ENCODE peak calls at places on chromosome 20, in four cellular contexts. One of them, this sample, is unnamed.

GRCh38 chr20:52171025-52171424 is 20.6 kb downstream of the ZFP64 start:
- DNase-seq in stomach: no peak
- DNase-seq in tibial nerve: no peak
- DNase-seq in A549: no peak
- DNase-seq in this sample: no peak

GRCh38 chr20:41249371-41249770 is 68.2 kb downstream of the ZHX3 start:
- DNase-seq in stomach: no peak
- DNase-seq in tibial nerve: peak; percentile 47
- DNase-seq in A549: no peak
- DNase-seq in this sample: peak; percentile 92

GRCh38 chr20:63273635-63274380 is 1.2 kb downstream of the ARFGAP1 start:
- DNase-seq in stomach: no peak
- DNase-seq in tibial nerve: no peak
- DNase-seq in A549: peak; percentile 62
- DNase-seq in this sample: no peak

GRCh38 chr20:8722277-8722928 is 346.5 kb upstream of the PLCB4 start:
- DNase-seq in stomach: no peak
- DNase-seq in tibial nerve: no peak
- DNase-seq in A549: peak; percentile 37
- DNase-seq in this sample: no peak

GRCh38 chr20:9225879-9226278 is 157.0 kb downstream of the PLCB4 start:
- DNase-seq in stomach: no peak
- DNase-seq in tibial nerve: no peak
- DNase-seq in A549: no peak
- DNase-seq in this sample: no peak

GRCh38 chr20:63708301-63709148 is 686 bp downstream of the ZGPAT start:
- DNase-seq in stomach: no peak
- DNase-seq in tibial nerve: no peak
- DNase-seq in A549: no peak
- DNase-seq in this sample: peak; percentile 68

GRCh38 chr20:62605996-62606395 is 36.3 kb upstream of the SLCO4A1 start:
- DNase-seq in stomach: peak; percentile 34
- DNase-seq in tibial nerve: no peak
- DNase-seq in A549: no peak
- DNase-seq in this sample: no peak

GRCh38 chr20:1305682-1306081 is 23.3 kb downstream of the SDCBP2 start:
- DNase-seq in stomach: no peak
- DNase-seq in tibial nerve: no peak
- DNase-seq in A549: no peak
- DNase-seq in this sample: no peak

GRCh38 chr20:45014671-45015415 is 48.5 kb downstream of the STK4 start:
- DNase-seq in stomach: no peak
- DNase-seq in tibial nerve: no peak
- DNase-seq in A549: no peak
- DNase-seq in this sample: no peak

GRCh38 chr20:63281741-63282665 is 9.4 kb downstream of the ARFGAP1 start:
- DNase-seq in stomach: no peak
- DNase-seq in tibial nerve: no peak
- DNase-seq in A549: no peak
- DNase-seq in this sample: no peak

GRCh38 chr20:37394543-37395410 is 48.8 kb downstream of the SRC start:
- DNase-seq in stomach: no peak
- DNase-seq in tibial nerve: no peak
- DNase-seq in A549: no peak
- DNase-seq in this sample: no peak

GRCh38 chr20:63639093-63639860 is 12.4 kb upstream of the GMEB2 start:
- DNase-seq in stomach: peak; percentile 43
- DNase-seq in tibial nerve: no peak
- DNase-seq in A549: no peak
- DNase-seq in this sample: no peak

GRCh38 chr20:62200491-62201172 is 17.8 kb downstream of the MTG2 start:
- DNase-seq in stomach: no peak
- DNase-seq in tibial nerve: no peak
- DNase-seq in A549: no peak
- DNase-seq in this sample: no peak

GRCh38 chr20:58215116-58215515 is 13.3 kb downstream of the ANKRD60 start:
- DNase-seq in stomach: no peak
- DNase-seq in tibial nerve: no peak
- DNase-seq in A549: no peak
- DNase-seq in this sample: no peak

GRCh38 chr20:6698056-6698455 is 69.4 kb upstream of the BMP2 start:
- DNase-seq in stomach: peak; percentile 36
- DNase-seq in tibial nerve: no peak
- DNase-seq in A549: peak; percentile 25
- DNase-seq in this sample: no peak

GRCh38 chr20:61815678-61816077 is 250.0 kb downstream of the TAF4 start:
- DNase-seq in stomach: no peak
- DNase-seq in tibial nerve: no peak
- DNase-seq in A549: no peak
- DNase-seq in this sample: no peak

GRCh38 chr20:15440249-15440820 is 1102.9 kb upstream of the FLRT3 start:
- DNase-seq in stomach: no peak
- DNase-seq in tibial nerve: no peak
- DNase-seq in A549: no peak
- DNase-seq in this sample: no peak

GRCh38 chr20:3812259-3812681 is 8.1 kb upstream of the AP5S1 start:
- DNase-seq in stomach: no peak
- DNase-seq in tibial nerve: no peak
- DNase-seq in A549: no peak
- DNase-seq in this sample: peak; percentile 64

GRCh38 chr20:44598413-44599290 is 16.3 kb downstream of the PKIG start:
- DNase-seq in stomach: no peak
- DNase-seq in tibial nerve: no peak
- DNase-seq in A549: no peak
- DNase-seq in this sample: no peak

GRCh38 chr20:49630396-49630951 is 62.5 kb upstream of the PTGIS start:
- DNase-seq in stomach: no peak
- DNase-seq in tibial nerve: no peak
- DNase-seq in A549: no peak
- DNase-seq in this sample: no peak

GRCh38 chr20:61487346-61488022 is 235.4 kb downstream of the CDH4 start:
- DNase-seq in stomach: no peak
- DNase-seq in tibial nerve: no peak
- DNase-seq in A549: no peak
- DNase-seq in this sample: no peak

GRCh38 chr20:44615169-44615791 is 32.9 kb downstream of the PKIG start:
- DNase-seq in stomach: no peak
- DNase-seq in tibial nerve: no peak
- DNase-seq in A549: no peak
- DNase-seq in this sample: no peak

GRCh38 chr20:16595376-16595775 is 22.1 kb upstream of the KIF16B start:
- DNase-seq in stomach: no peak
- DNase-seq in tibial nerve: no peak
- DNase-seq in A549: no peak
- DNase-seq in this sample: no peak

GRCh38 chr20:16587066-16587465 is 13.8 kb upstream of the KIF16B start:
- DNase-seq in stomach: no peak
- DNase-seq in tibial nerve: no peak
- DNase-seq in A549: no peak
- DNase-seq in this sample: no peak

GRCh38 chr20:16588241-16588640 is 15.0 kb upstream of the KIF16B start:
- DNase-seq in stomach: no peak
- DNase-seq in tibial nerve: no peak
- DNase-seq in A549: no peak
- DNase-seq in this sample: no peak

GRCh38 chr20:16589623-16590022 is 16.4 kb upstream of the KIF16B start:
- DNase-seq in stomach: no peak
- DNase-seq in tibial nerve: no peak
- DNase-seq in A549: no peak
- DNase-seq in this sample: no peak

GRCh38 chr20:16590234-16590633 is 17.0 kb upstream of the KIF16B start:
- DNase-seq in stomach: no peak
- DNase-seq in tibial nerve: no peak
- DNase-seq in A549: no peak
- DNase-seq in this sample: no peak
- TF ChIP-seq EP300 in stomach: no peak
- TF ChIP-seq EP300 in tibial nerve: no peak
- TF ChIP-seq EP300 in A549: no peak
- TF ChIP-seq EP300 in this sample: no peak

DNA sequence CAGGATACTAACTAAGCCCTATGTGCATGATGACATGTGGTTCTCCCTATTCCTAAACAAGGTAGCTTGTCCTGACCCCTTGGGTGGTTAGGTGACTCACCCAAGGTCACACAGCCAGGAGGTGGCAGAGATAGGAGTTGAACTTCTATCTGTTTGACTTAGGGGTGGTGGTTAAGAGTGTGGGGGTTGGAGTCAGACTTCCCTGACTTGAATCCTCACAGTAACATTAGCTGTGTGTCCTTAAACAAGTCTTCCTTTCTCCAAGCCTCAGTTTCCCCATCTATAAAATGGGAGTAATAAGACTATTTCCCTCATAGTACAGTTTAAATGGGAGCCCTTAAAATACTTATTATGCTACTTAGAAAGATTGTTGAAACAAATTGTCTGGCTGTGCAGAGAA is 21.9 kb downstream of the SLC12A5 start:
- DNase-seq in stomach: no peak
- DNase-seq in tibial nerve: no peak
- DNase-seq in A549: no peak
- DNase-seq in this sample: no peak
- H3K4me1 ChIP-seq in stomach: no peaks in the 10 kb centered on the region
- H3K4me1 ChIP-seq in tibial nerve: no peaks in the 10 kb centered on the region
- H3K4me1 ChIP-seq in A549: peaks cover 8% of the 10 kb centered on the region
- H3K4me1 ChIP-seq in this sample: no peaks in the 10 kb centered on the region

GRCh38 chr20:35395728-35396127 is 16.0 kb downstream of the UQCC1 start:
- DNase-seq in stomach: no peak
- DNase-seq in tibial nerve: no peak
- DNase-seq in A549: no peak
- DNase-seq in this sample: no peak
- TF ChIP-seq CTCF in stomach: no peak
- TF ChIP-seq CTCF in tibial nerve: no peak
- TF ChIP-seq CTCF in A549: no peak
- TF ChIP-seq CTCF in this sample: no peak

GRCh38 chr20:51121272-51121671 is 98.4 kb upstream of the KCNG1 start:
- DNase-seq in stomach: no peak
- DNase-seq in tibial nerve: no peak
- DNase-seq in A549: no peak
- DNase-seq in this sample: peak; percentile 74

GRCh38 chr20:51120438-51120837 is 97.5 kb upstream of the KCNG1 start:
- DNase-seq in stomach: no peak
- DNase-seq in tibial nerve: no peak
- DNase-seq in A549: no peak
- DNase-seq in this sample: no peak

GRCh38 chr20:51125095-51125494 is 102.2 kb upstream of the KCNG1 start:
- DNase-seq in stomach: no peak
- DNase-seq in tibial nerve: no peak
- DNase-seq in A549: no peak
- DNase-seq in this sample: no peak

GRCh38 chr20:51121901-51122412 is 99.0 kb upstream of the KCNG1 start:
- DNase-seq in stomach: no peak
- DNase-seq in tibial nerve: no peak
- DNase-seq in A549: peak; percentile 49
- DNase-seq in this sample: peak; percentile 34

GRCh38 chr20:51122931-51123658 is 100.2 kb upstream of the KCNG1 start:
- DNase-seq in stomach: no peak
- DNase-seq in tibial nerve: no peak
- DNase-seq in A549: no peak
- DNase-seq in this sample: no peak
- TF ChIP-seq EP300 in stomach: no peak
- TF ChIP-seq EP300 in tibial nerve: no peak
- TF ChIP-seq EP300 in A549: no peak
- TF ChIP-seq EP300 in this sample: no peak

GRCh38 chr20:17963114-17963897 is 5.3 kb downstream of the SNX5 start:
- DNase-seq in stomach: no peak
- DNase-seq in tibial nerve: no peak
- DNase-seq in A549: no peak
- DNase-seq in this sample: no peak

GRCh38 chr20:17961600-17961965 is 7.0 kb downstream of the SNX5 start:
- DNase-seq in stomach: no peak
- DNase-seq in tibial nerve: no peak
- DNase-seq in A549: no peak
- DNase-seq in this sample: no peak

GRCh38 chr20:17965042-17965697 is 3.4 kb downstream of the SNX5 start:
- DNase-seq in stomach: no peak
- DNase-seq in tibial nerve: no peak
- DNase-seq in A549: no peak
- DNase-seq in this sample: no peak

GRCh38 chr20:17964632-17965031 is 4.0 kb downstream of the SNX5 start:
- DNase-seq in stomach: no peak
- DNase-seq in tibial nerve: no peak
- DNase-seq in A549: no peak
- DNase-seq in this sample: no peak

GRCh38 chr20:17964073-17964472 is 4.5 kb downstream of the SNX5 start:
- DNase-seq in stomach: no peak
- DNase-seq in tibial nerve: no peak
- DNase-seq in A549: no peak
- DNase-seq in this sample: no peak
- H3K4me1 ChIP-seq in stomach: peaks cover 76% of the 10 kb centered on the region
- H3K4me1 ChIP-seq in tibial nerve: peaks cover 81% of the 10 kb centered on the region
- H3K4me1 ChIP-seq in A549: peaks cover 67% of the 10 kb centered on the region
- H3K4me1 ChIP-seq in this sample: peaks cover 82% of the 10 kb centered on the region

This sample was measured in sigmoid colon.